ENCODE peak calls at places on chromosomes 12 and 14, in four cellular contexts. X is left lung, L is pancreas, H is cardiac fibroblast. S is an unnamed sample.

GRCh38 chr12:26845057-26845666 is 12.2 kb upstream of the ITPR2 start:
- DNase-seq in H (peak; percentile 65), L (peak; percentile 74), X (peak; percentile 54), S (peak; percentile 71)

GRCh38 chr14:91143862-91144261 is 30.0 kb downstream of the DGLUCY start:
- DNase-seq in L (peak; percentile 63), X (peak; percentile 72), H (peak; percentile 15), S (no peak)

GRCh38 chr12:118611770-118612169 is 235.4 kb downstream of the SUDS3 start:
- DNase-seq in L (no peak), X (no peak), H (no peak), S (no peak)

GRCh38 chr12:115440438-115440837 is 756.5 kb upstream of the TBX3 start:
- DNase-seq in X (peak; percentile 35), H (peak; percentile 61), L (no peak), S (peak; percentile 33)

GRCh38 chr12:93139028-93139665 is 210.1 kb upstream of the EEA1 start:
- DNase-seq in L (no peak), X (no peak), H (no peak), S (no peak)

GRCh38 chr12:62744551-62744950 is 190.4 kb downstream of the PPM1H start:
- DNase-seq in H (no peak), L (no peak), X (peak; percentile 60), S (no peak)

GRCh38 chr12:109020750-109021380 is at the start of gene SVOP:
- DNase-seq in L (peak; percentile 90), H (peak; percentile 85), X (peak; percentile 81), S (peak; percentile 85)

GRCh38 chr12:109291531-109292341 is 17.3 kb downstream of the FOXN4 start:
- DNase-seq in L (peak; percentile 65), X (no peak), H (peak; percentile 35), S (no peak)

GRCh38 chr12:42446761-42447160 is 120.8 kb downstream of the PPHLN1 start:
- DNase-seq in L (no peak), X (no peak), H (no peak), S (no peak)

GRCh38 chr14:93347850-93348249 is 868 bp downstream of the COX8C start:
- DNase-seq in X (no peak), H (no peak), L (no peak), S (peak; percentile 77)

GRCh38 chr12:47751561-47751960 is 7.1 kb downstream of the RAPGEF3 start:
- DNase-seq in L (no peak), H (no peak), X (no peak), S (no peak)

GRCh38 chr12:50720501-50720900 is 43.4 kb upstream of the ATF1 start:
- DNase-seq in L (no peak), X (no peak), H (no peak), S (no peak)

GRCh38 chr14:33564774-33565630 is 385.9 kb downstream of the EGLN3 start:
- DNase-seq in L (no peak), H (peak; percentile 81), X (no peak), S (peak; percentile 47)

GRCh38 chr14:57487771-57488170 is 5.9 kb downstream of the CCDC198 start:
- DNase-seq in L (no peak), H (no peak), X (no peak), S (no peak)

GRCh38 chr14:68734231-68734732 is 58.6 kb downstream of the ZFP36L1 start:
- DNase-seq in X (no peak), L (no peak), H (no peak), S (no peak)

GRCh38 chr14:23442721-23443356 is 7.4 kb upstream of the MYH7 start:
- DNase-seq in X (no peak), L (peak; percentile 21), H (no peak), S (no peak)

GRCh38 chr14:100587763-100588411 is 670 bp upstream of the BEGAIN start:
- DNase-seq in H (peak; percentile 49), X (peak; percentile 22), L (peak; percentile 50), S (no peak)

GRCh38 chr14:100586153-100586519 is 1.1 kb downstream of the BEGAIN start:
- DNase-seq in X (no peak), H (no peak), L (no peak), S (no peak)

GRCh38 chr14:100587248-100587762 is at the start of gene BEGAIN:
- DNase-seq in H (no peak), L (no peak), X (peak; percentile 10), S (no peak)

GRCh38 chr14:100585448-100586152 is 1.6 kb downstream of the BEGAIN start:
- DNase-seq in X (no peak), H (no peak), L (peak; percentile 42), S (no peak)

DNA sequence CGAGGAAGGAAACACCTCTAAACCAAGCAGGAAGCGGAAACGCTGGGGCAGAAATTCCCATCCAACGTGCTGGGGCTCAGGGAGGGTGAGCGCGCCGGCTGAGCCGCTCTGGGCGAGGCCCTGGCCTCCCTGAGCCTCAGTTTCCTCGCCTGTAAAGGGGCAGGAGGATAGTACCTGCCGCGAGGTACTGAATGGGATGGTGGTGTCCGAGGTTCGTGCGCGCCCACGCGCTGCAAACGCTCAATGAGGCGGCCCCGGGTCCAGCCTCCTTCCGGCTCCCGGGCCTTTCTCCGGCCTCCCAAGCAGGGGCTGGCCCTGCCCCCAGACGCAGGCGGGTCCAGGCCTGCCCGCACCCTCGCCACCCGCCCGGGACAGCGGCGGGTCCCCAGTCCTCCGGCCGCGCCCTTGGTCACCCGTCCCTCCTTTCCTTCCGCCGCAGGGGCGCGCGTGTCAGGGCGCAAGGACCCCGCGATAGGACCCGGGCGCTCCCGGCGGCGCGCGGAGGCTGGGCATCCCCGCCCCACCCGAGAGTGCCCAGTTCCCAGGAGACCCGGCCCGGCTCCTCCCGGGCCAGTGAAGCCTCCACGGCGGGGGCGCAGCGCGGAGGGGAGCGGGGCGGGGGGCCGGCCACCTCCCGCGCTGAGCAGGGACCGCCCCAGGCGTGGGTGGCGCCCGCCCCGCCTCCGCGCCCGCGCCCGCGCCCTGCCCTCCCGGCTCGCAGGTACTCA is 533 bp downstream of the BEGAIN start:
- DNase-seq in H (peak; percentile 23), X (no peak), L (peak; percentile 82), S (no peak)
- H3K4me3 ChIP-seq in H (peak overlapping the region; percentile 38), X (peak overlapping the region; percentile 53), L (peak overlapping the region; percentile 70), S (peak overlapping the region; percentile 41)

GRCh38 chr14:88463318-88463717 is 77.9 kb downstream of the SPATA7 start:
- DNase-seq in X (no peak), H (no peak), L (no peak), S (peak; percentile 21)
- TF ChIP-seq CTCF in X (peak; percentile 29), H (peak; percentile 50), L (no peak), S (peak; percentile 58)

DNA sequence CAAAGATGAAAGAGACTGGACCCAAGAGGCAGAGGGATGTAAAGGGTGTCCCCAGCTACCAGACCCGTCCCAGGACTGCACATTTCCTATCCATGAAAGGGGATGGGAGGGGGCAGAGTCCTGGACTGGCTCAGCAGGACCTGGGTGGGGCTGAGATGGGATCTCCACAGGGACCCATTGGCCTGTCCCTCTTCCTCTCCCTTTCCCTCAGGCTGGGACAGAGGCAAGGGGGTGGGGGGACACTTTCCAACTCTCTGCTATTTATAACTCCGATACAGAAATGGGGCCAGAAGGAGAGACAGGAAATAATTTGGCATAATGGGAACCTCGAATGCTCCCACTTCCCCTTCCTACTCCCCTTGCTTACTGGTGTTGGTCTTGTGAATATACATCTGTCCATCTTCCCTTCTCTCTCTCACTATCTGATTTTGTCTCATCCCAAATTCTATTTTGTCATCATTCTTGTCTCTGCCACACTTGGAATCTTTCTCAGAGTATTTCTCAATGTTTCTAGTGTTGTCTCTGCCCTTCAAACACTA is 1.1 kb upstream of the ITGA7 start:
- DNase-seq in X (no peak), L (no peak), H (no peak), S (no peak)
- H3K4me3 ChIP-seq in X (peak overlapping the region; percentile 58), L (peak overlapping the region; percentile 62), H (no peak overlapping the region), S (no peak overlapping the region)

DNA sequence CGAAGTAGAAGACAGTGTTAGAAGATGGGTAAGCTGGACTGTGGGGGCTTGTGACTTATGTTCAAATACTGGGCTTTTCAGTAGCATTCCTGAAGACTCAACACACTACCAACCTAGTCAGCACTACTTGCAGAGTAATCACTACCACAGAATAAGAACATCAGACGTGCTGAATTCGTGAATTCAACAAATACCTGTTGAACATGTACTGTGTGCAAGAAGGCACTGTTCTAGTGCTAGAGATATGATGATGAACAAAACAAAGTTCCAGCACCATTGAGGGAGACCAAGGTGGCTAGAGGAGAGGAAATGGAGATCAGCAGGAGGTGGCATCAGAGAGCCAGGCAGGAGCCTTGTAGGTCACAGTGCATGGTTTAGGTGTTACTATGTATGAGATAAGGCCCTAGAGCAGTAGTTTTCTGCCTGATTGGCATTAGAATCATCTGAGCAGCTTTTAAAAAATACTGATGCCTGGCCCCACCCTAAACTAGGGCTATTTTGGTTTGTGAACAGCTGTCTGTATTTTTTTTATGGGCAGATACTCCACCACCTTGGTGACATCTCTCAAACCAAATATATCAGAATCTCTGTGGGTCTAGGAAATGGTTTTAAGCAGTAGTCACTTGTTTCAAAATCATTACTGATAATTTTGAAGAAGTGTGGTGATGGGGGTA is 26.8 kb downstream of the FERMT2 start:
- DNase-seq in H (no peak), X (no peak), L (no peak), S (no peak)
- TF ChIP-seq CTCF in H (no peak), X (no peak), L (no peak), S (no peak)

GRCh38 chr14:20624495-20625070 is 16.9 kb downstream of the OR6S1 start:
- DNase-seq in H (peak; percentile 72), X (peak; percentile 87), L (no peak), S (peak; percentile 56)
- H3K4me3 ChIP-seq in H (peak overlapping the region; percentile 53), X (peak overlapping the region; percentile 25), L (peak overlapping the region; percentile 30), S (peak overlapping the region; percentile 52)

DNA sequence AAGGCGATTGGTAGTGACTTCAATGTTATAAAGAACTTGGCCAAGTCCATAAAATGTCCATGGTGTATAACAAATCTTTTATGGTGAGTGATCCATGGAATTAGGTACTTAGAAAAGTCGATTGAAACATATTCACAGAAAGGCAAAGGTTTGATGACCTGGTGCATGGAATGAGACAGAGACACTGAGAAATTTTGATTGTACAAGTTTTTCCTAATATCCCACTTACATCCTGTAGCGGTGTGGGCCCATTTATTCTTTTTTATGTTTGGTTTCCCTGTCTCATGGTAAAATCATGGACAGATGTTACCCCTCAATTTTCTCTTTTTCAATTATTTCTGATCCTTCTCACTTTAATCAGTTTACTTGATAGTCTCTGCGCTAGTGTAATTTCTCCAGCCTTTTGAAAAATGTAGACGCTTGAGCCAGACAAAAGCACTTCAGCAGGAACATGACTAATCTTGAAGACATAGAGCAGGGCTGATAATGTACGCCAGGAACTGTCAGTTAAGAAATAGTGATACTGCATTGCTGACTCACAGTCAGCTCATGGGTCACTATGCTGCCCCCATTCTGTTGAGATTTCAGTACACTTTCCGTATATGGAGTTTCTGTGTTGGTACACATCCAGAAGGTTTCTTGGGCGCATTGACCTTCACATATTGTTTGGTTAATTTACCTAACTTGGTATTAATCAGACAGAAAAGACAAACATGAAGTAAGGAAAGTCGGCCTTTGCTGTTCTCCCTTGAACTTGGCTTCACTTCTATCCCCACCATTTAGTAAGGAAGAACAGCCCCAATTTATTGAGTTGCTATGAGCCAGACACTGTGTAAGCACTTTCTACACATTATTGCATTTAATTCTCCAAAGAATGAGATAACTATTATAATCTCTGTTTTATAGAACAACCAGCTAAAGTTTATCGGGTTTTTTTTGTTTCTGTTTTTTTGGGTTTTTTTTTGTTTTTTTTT is 841.7 kb downstream of the DIO2 start:
- DNase-seq in L (no peak), H (peak; percentile 95), X (no peak), S (peak; percentile 92)
- TF ChIP-seq CTCF in L (no peak), H (peak; percentile 16), X (no peak), S (no peak)

S was measured in fibroblast of villous mesenchyme.